ENCODE peak calls at places on chromosomes 12 and 14, in eight cellular contexts. C is heart right ventricle; Z is adrenal gland; A is neural progenitor cell; P is stomach; Q is CD8-positive, alpha-beta T cell; G is body of pancreas; O is GM23338. S is an unnamed sample.

GRCh38 chr14:34711169-34711568 is 3.2 kb downstream of the CFL2 start:
- DNase-seq in C (peak; percentile 33), P (no peak), A (no peak), O (no peak), G (peak; percentile 4), Z (no peak), Q (no peak), S (no peak)

GRCh38 chr12:57725851-57726150 is 12.7 kb downstream of the AGAP2 start:
- DNase-seq in P (no peak), C (no peak), Z (no peak), O (no peak), Q (no peak), G (no peak), A (no peak), S (no peak)

GRCh38 chr14:77031680-77032482 is 3.4 kb upstream of the IRF2BPL start:
- DNase-seq in G (peak; percentile 54), O (no peak), C (peak; percentile 38), Q (no peak), Z (peak; percentile 47), P (no peak), A (no peak), S (no peak)

GRCh38 chr14:90518941-90519256 is 122.1 kb downstream of the CALM1 start:
- DNase-seq in P (peak; percentile 51), G (peak; percentile 51), Q (peak; percentile 51), A (peak; percentile 47), Z (no peak), O (peak; percentile 85), C (no peak), S (no peak)

GRCh38 chr12:130711751-130712150 is 4.3 kb downstream of the RIMBP2 start:
- DNase-seq in C (no peak), G (peak; percentile 18), O (no peak), A (no peak), P (peak; percentile 10), Q (no peak), Z (no peak), S (no peak)

GRCh38 chr12:90153827-90154226 is 445.2 kb upstream of the ATP2B1 start:
- DNase-seq in C (no peak), Z (no peak), Q (no peak), O (no peak), A (no peak), G (no peak), P (no peak), S (no peak)

GRCh38 chr12:29944269-29945000 is 160.7 kb upstream of the TMTC1 start:
- DNase-seq in P (no peak), O (no peak), Q (no peak), Z (no peak), C (no peak), A (no peak), G (no peak), S (no peak)

GRCh38 chr14:39847191-39847590 is 415.0 kb upstream of the FBXO33 start:
- DNase-seq in G (no peak), A (no peak), C (no peak), Z (no peak), Q (no peak), O (no peak), P (no peak), S (no peak)

DNA sequence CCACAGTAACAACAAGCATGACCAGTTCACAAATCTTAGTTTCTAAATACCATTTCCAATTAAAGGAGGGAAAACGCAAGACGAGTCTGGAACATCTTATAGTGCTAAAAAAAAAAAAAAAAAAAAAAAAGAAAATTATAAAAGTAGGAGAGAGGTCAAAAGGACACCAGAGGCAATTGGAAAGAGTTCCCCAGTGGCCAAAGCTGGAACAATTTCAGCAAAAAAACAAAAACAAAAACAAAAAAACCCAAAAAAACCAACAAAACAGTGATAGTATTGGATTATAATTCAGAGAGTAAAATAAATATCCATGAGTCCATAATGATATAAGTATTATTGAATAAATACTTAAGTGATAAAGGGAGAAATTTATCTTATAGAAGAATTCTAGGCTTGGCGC is 10.3 kb upstream of the NAP1L1 start:
- DNase-seq in Q (no peak), P (no peak), G (no peak), Z (no peak), A (no peak), C (no peak), O (no peak), S (no peak)
- TF ChIP-seq CTCF in Q (no peak), P (no peak), G (no peak), Z (no peak), A (no peak), C (no peak), O (no peak), S (no peak)

DNA sequence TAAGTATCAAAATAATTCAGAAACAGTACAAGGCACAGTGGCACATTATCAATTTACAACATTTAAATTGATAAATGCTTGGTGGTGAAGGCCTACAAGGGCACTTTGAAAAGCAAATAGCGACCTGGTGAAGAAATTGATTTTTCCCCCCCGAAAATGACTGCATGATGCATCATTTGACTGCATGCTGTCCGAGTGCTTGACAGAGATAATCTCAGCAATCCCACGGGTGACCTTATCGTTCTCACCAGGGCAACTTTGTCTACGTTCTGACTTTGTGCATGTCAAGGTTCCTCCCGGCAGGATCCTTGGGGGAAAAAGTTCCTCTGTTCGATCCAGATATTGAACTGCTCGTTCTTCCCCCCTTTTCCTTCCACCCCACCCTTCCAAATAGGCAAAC is 384.8 kb downstream of the EGLN3 start:
- DNase-seq in O (no peak), G (no peak), P (no peak), C (no peak), Z (no peak), Q (no peak), A (no peak), S (no peak)
- H3K4me1 ChIP-seq in O (peaks cover 23% of the 10 kb centered on the region), G (no peaks in the 10 kb centered on the region), P (no peaks in the 10 kb centered on the region), C (no peaks in the 10 kb centered on the region), Z (peaks cover 9% of the 10 kb centered on the region), Q (no peaks in the 10 kb centered on the region), A (peaks cover 2% of the 10 kb centered on the region), S (peaks cover 4% of the 10 kb centered on the region)

DNA sequence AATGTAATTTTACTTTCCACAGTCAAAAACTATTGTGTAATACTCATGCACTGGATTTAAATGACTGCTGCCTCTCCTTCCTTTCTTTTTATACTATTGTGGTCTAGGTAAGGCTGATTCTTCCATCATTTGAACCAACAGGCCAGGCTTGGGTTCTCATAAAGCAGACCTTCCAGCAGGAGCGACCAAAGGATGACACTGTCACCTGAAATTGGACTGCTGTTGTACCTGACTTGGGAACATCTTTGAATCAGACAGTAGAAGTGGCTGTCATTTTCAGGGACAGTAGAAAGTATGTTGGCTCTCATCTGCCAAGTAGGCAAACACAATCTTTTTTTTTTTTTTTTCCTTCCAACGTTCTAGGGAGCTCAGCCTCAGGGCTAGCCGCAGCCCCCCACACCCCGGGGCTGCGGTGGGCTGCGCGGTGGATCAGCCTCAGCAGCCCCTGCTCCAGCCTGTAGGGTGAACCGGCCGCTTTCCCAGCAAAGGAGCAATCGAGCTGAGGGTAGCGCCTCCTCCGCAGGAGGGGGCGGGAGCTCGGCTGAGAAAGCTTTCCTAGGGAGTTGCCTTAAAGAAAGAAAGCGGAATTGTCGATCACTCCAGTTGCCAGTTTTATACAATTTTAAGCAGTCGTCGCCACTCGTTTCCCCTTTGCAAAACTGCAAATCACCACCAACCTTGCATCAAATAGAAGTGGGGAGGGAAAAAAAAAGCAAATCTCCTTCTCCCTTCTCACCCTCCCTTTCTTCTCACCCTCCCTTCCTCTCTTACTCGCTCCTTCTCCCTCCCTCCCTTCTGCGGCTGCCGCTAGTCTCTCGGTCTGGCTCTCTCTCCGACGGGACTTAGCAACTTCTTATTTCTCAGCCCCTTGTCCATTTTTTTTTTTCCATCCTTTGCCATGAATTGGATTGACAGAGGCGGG is at the start of gene PDE3A:
- DNase-seq in G (peak; percentile 49), C (peak; percentile 74), Z (peak; percentile 21), O (peak; percentile 93), A (peak; percentile 87), P (no peak), Q (no peak), S (peak; percentile 74)
- TF ChIP-seq CTCF in G (no peak), C (no peak), Z (peak; percentile 8), O (no peak), A (peak; percentile 34), P (no peak), Q (no peak), S (peak; percentile 50)

DNA sequence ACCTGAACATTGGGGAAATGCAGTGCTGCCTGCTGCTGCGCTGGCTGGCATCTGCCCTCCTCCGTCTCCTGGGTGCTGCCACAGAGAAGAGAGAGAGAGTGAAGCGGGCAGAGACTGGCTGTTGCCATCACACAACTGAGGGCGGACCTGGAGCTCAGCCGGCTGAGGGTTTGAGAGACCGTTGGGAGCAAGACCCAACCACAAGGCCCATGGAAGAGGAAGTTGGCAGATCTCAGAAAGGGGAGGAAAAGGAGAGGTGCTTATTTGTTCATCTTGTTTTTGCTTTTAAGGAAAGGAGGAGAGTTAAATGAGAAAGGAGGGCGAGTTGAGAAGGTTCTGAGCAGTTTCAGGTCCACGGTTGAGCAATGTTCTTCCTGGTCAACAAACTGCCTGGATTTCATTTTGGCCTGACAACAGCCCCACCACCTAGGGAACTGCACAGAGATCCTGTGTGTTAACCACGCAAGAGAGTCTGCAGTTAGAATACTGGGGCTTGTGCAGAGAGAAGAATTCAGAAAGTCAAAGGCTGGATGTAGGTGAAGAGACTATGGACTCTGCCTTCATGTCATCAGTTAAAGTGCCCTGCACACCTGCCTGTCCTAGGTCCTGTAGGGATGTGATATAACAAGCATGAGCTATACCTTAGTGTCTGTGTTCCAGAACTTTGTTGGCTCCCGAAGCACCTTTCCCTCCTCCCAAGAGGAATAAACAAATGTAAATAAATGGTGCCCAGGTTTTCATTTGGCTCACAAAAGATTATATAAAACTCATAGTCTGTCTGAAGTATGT is 124.6 kb downstream of the ETV6 start:
- DNase-seq in O (no peak), G (no peak), C (no peak), Z (peak; percentile 22), Q (no peak), P (no peak), A (no peak), S (no peak)
- H3K4me1 ChIP-seq in O (no peaks in the 10 kb centered on the region), G (peaks cover 28% of the 10 kb centered on the region), C (peaks cover 18% of the 10 kb centered on the region), Z (peaks cover 5% of the 10 kb centered on the region), Q (no peaks in the 10 kb centered on the region), P (peaks cover 11% of the 10 kb centered on the region), A (peaks cover 20% of the 10 kb centered on the region), S (peaks cover 56% of the 10 kb centered on the region)

GRCh38 chr12:25957898-25958253 is 606 bp upstream of the RASSF8 start:
- DNase-seq in A (no peak), C (no peak), Q (no peak), G (no peak), O (peak; percentile 46), Z (peak; percentile 71), P (no peak), S (no peak)

GRCh38 chr12:25960926-25961325 is 2.4 kb downstream of the RASSF8 start:
- DNase-seq in C (no peak), O (no peak), Q (no peak), P (no peak), A (no peak), Z (no peak), G (no peak), S (no peak)

GRCh38 chr12:25959069-25959961 is 833 bp downstream of the RASSF8 start:
- DNase-seq in G (peak; percentile 49), P (peak; percentile 27), A (peak; percentile 65), Q (no peak), Z (peak; percentile 63), C (peak; percentile 33), O (peak; percentile 64), S (peak; percentile 45)

GRCh38 chr12:25958254-25959068 is at the start of gene RASSF8:
- DNase-seq in P (peak; percentile 69), C (peak; percentile 79), G (peak; percentile 77), Q (no peak), A (peak; percentile 95), O (peak; percentile 86), Z (peak; percentile 79), S (peak; percentile 77)

DNA sequence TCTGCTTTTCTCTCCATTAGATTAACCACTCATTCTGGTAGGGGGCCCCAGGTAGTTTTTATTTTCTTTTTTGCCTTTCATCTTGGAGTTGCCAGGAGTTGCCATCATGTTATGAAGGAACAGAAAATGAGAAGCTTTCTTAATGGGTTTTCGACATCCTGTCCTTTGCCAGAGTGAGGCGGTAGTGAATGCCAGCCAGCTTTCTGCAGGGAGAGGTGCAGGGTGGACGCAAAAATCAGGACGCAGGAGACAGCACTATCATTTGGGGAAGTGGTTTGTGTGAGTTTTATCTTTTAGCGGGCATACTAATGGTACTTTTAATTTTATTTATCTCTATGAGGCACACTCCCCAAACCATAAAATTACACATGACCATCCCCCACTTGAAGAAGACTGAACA is 1.7 kb downstream of the RASSF8 start:
- DNase-seq in Z (peak; percentile 51), G (peak; percentile 27), P (no peak), C (peak; percentile 43), A (peak; percentile 44), O (peak; percentile 39), Q (no peak), S (peak; percentile 29)
- TF ChIP-seq CTCF in Z (no peak), G (no peak), P (no peak), C (no peak), A (peak; percentile 33), O (peak; percentile 54), Q (no peak), S (no peak)

S was measured in left ventricle myocardium inferior.